ENCODE peak calls at places on chromosomes 12 and 14, in eight cellular contexts. H, R, P, K, M, E, T and O are unnamed samples.

GRCh38 chr12:47206450-47206830 is 126.7 kb upstream of the AMIGO2 start:
- DNase-seq in H (no peak), R (no peak), P (no peak), K (no peak), M (no peak), E (no peak), T (no peak), O (no peak)

GRCh38 chr12:57092529-57092862 is 3.6 kb downstream of the NAB2 start:
- DNase-seq in H (no peak), R (no peak), P (no peak), K (no peak), M (no peak), E (no peak), T (no peak), O (no peak)

GRCh38 chr12:13564266-13564810 is 367.8 kb downstream of the EMP1 start:
- DNase-seq in H (no peak), R (no peak), P (no peak), K (no peak), M (no peak), E (no peak), T (no peak), O (no peak)

GRCh38 chr12:58566599-58566998 is 353.7 kb downstream of the LRIG3 start:
- DNase-seq in H (no peak), R (peak), P (no peak), K (peak), M (no peak), E (no peak), T (no peak), O (no peak)

GRCh38 chr14:46108228-46108627 is 543.4 kb downstream of the RPL10L start:
- DNase-seq in H (no peak), R (no peak), P (no peak), K (no peak), M (no peak), E (no peak), T (no peak), O (no peak)

GRCh38 chr12:67420506-67420905 is 151.3 kb downstream of the CAND1 start:
- DNase-seq in H (no peak), R (no peak), P (no peak), K (no peak), M (no peak), E (no peak), T (no peak), O (no peak)

GRCh38 chr14:91780452-91780851 is 48.6 kb upstream of the CATSPERB start:
- DNase-seq in H (no peak), R (no peak), P (peak), K (no peak), M (no peak), E (no peak), T (no peak), O (no peak)

GRCh38 chr14:100484531-100485267 is 102.5 kb downstream of the BEGAIN start:
- DNase-seq in H (no peak), R (no peak), P (no peak), K (no peak), M (no peak), E (no peak), T (no peak), O (no peak)

GRCh38 chr14:51118993-51119392 is 24.1 kb upstream of the TRIM9 start:
- DNase-seq in H (peak), R (no peak), P (no peak), K (no peak), M (no peak), E (no peak), T (no peak), O (no peak)

GRCh38 chr14:103074699-103075341 is 9.2 kb upstream of the LBHD2 start:
- DNase-seq in H (no peak), R (no peak), P (no peak), K (no peak), M (no peak), E (peak), T (no peak), O (no peak)

GRCh38 chr12:20508362-20508761 is 140.0 kb downstream of the PDE3A start:
- DNase-seq in H (no peak), R (peak), P (no peak), K (peak), M (no peak), E (no peak), T (no peak), O (no peak)

GRCh38 chr12:3604750-3605638 is 114.0 kb downstream of the PRMT8 start:
- DNase-seq in H (peak), R (no peak), P (peak), K (no peak), M (no peak), E (no peak), T (no peak), O (peak)